ENCODE peak calls at places on chromosomes 13 and 19, in seven cellular contexts. One of them, this sample, is unnamed.

GRCh38 chr13:75196112-75196855 is 285.7 kb downstream of the TBC1D4 start:
- DNase-seq in bronchial epithelial cell: no peak
- DNase-seq in fibroblast of the aortic adventitia: no peak
- DNase-seq in OCI-LY7: no peak
- DNase-seq in lower leg skin: no peak
- DNase-seq in CD8-positive, alpha-beta T cell: no peak
- DNase-seq in fibroblast of lung: peak
- DNase-seq in this sample: no peak

GRCh38 chr19:18894254-18895037 is 1.5 kb downstream of the CERS1 start:
- DNase-seq in bronchial epithelial cell: no peak
- DNase-seq in fibroblast of the aortic adventitia: peak
- DNase-seq in OCI-LY7: no peak
- DNase-seq in lower leg skin: no peak
- DNase-seq in CD8-positive, alpha-beta T cell: no peak
- DNase-seq in fibroblast of lung: peak
- DNase-seq in this sample: no peak

GRCh38 chr13:99256709-99257108 is 1.5 kb downstream of the GPR18 start:
- DNase-seq in bronchial epithelial cell: no peak
- DNase-seq in fibroblast of the aortic adventitia: peak
- DNase-seq in OCI-LY7: peak
- DNase-seq in lower leg skin: no peak
- DNase-seq in CD8-positive, alpha-beta T cell: no peak
- DNase-seq in fibroblast of lung: peak
- DNase-seq in this sample: no peak

GRCh38 chr13:99687728-99688397 is 186.6 kb downstream of the TM9SF2 start:
- DNase-seq in bronchial epithelial cell: no peak
- DNase-seq in fibroblast of the aortic adventitia: no peak
- DNase-seq in OCI-LY7: no peak
- DNase-seq in lower leg skin: no peak
- DNase-seq in CD8-positive, alpha-beta T cell: no peak
- DNase-seq in fibroblast of lung: peak
- DNase-seq in this sample: no peak

GRCh38 chr13:91167706-91168459 is 179.6 kb upstream of the MIR17HG start:
- DNase-seq in bronchial epithelial cell: no peak
- DNase-seq in fibroblast of the aortic adventitia: no peak
- DNase-seq in OCI-LY7: no peak
- DNase-seq in lower leg skin: no peak
- DNase-seq in CD8-positive, alpha-beta T cell: no peak
- DNase-seq in fibroblast of lung: peak
- DNase-seq in this sample: no peak

GRCh38 chr19:13103961-13104847 is 1.5 kb upstream of the LYL1 start:
- DNase-seq in bronchial epithelial cell: no peak
- DNase-seq in fibroblast of the aortic adventitia: no peak
- DNase-seq in OCI-LY7: peak
- DNase-seq in lower leg skin: no peak
- DNase-seq in CD8-positive, alpha-beta T cell: peak
- DNase-seq in fibroblast of lung: no peak
- DNase-seq in this sample: no peak

GRCh38 chr19:35915508-35915907 is 7.4 kb upstream of the TYROBP start:
- DNase-seq in bronchial epithelial cell: no peak
- DNase-seq in fibroblast of the aortic adventitia: no peak
- DNase-seq in OCI-LY7: no peak
- DNase-seq in lower leg skin: no peak
- DNase-seq in CD8-positive, alpha-beta T cell: no peak
- DNase-seq in fibroblast of lung: no peak
- DNase-seq in this sample: no peak

GRCh38 chr19:7923295-7924191 is 2.4 kb downstream of the CTXN1 start:
- DNase-seq in bronchial epithelial cell: no peak
- DNase-seq in fibroblast of the aortic adventitia: no peak
- DNase-seq in OCI-LY7: no peak
- DNase-seq in lower leg skin: no peak
- DNase-seq in CD8-positive, alpha-beta T cell: no peak
- DNase-seq in fibroblast of lung: no peak
- DNase-seq in this sample: no peak

GRCh38 chr19:57171551-57172081 is 4.3 kb upstream of the DUXA start:
- DNase-seq in bronchial epithelial cell: no peak
- DNase-seq in fibroblast of the aortic adventitia: peak
- DNase-seq in OCI-LY7: no peak
- DNase-seq in lower leg skin: peak
- DNase-seq in CD8-positive, alpha-beta T cell: no peak
- DNase-seq in fibroblast of lung: peak
- DNase-seq in this sample: peak

GRCh38 chr19:6529937-6530384 is 865 bp upstream of the TNFSF9 start:
- DNase-seq in bronchial epithelial cell: no peak
- DNase-seq in fibroblast of the aortic adventitia: no peak
- DNase-seq in OCI-LY7: no peak
- DNase-seq in lower leg skin: no peak
- DNase-seq in CD8-positive, alpha-beta T cell: no peak
- DNase-seq in fibroblast of lung: no peak
- DNase-seq in this sample: no peak

GRCh38 chr19:6531956-6532243 is 1.1 kb downstream of the TNFSF9 start:
- DNase-seq in bronchial epithelial cell: no peak
- DNase-seq in fibroblast of the aortic adventitia: no peak
- DNase-seq in OCI-LY7: peak
- DNase-seq in lower leg skin: no peak
- DNase-seq in CD8-positive, alpha-beta T cell: no peak
- DNase-seq in fibroblast of lung: no peak
- DNase-seq in this sample: no peak

GRCh38 chr19:6532244-6532999 is 1.6 kb downstream of the TNFSF9 start:
- DNase-seq in bronchial epithelial cell: no peak
- DNase-seq in fibroblast of the aortic adventitia: no peak
- DNase-seq in OCI-LY7: peak
- DNase-seq in lower leg skin: no peak
- DNase-seq in CD8-positive, alpha-beta T cell: no peak
- DNase-seq in fibroblast of lung: no peak
- DNase-seq in this sample: peak

GRCh38 chr19:6530385-6531162 is at the start of gene TNFSF9:
- DNase-seq in bronchial epithelial cell: peak
- DNase-seq in fibroblast of the aortic adventitia: peak
- DNase-seq in OCI-LY7: peak
- DNase-seq in lower leg skin: peak
- DNase-seq in CD8-positive, alpha-beta T cell: peak
- DNase-seq in fibroblast of lung: peak
- DNase-seq in this sample: peak

GRCh38 chr19:6531163-6531955 is 533 bp downstream of the TNFSF9 start:
- DNase-seq in bronchial epithelial cell: no peak
- DNase-seq in fibroblast of the aortic adventitia: no peak
- DNase-seq in OCI-LY7: no peak
- DNase-seq in lower leg skin: no peak
- DNase-seq in CD8-positive, alpha-beta T cell: no peak
- DNase-seq in fibroblast of lung: no peak
- DNase-seq in this sample: no peak
- H3K4me3 ChIP-seq in bronchial epithelial cell: peak
- H3K4me3 ChIP-seq in fibroblast of the aortic adventitia: peak
- H3K4me3 ChIP-seq in OCI-LY7: peak
- H3K4me3 ChIP-seq in lower leg skin: peak
- H3K4me3 ChIP-seq in CD8-positive, alpha-beta T cell: peak
- H3K4me3 ChIP-seq in fibroblast of lung: peak
- H3K4me3 ChIP-seq in this sample: peak

GRCh38 chr13:41622545-41623429 is 165.4 kb downstream of the RGCC start:
- DNase-seq in bronchial epithelial cell: no peak
- DNase-seq in fibroblast of the aortic adventitia: peak
- DNase-seq in OCI-LY7: peak
- DNase-seq in lower leg skin: peak
- DNase-seq in CD8-positive, alpha-beta T cell: no peak
- DNase-seq in fibroblast of lung: peak
- DNase-seq in this sample: no peak
- H3K4me3 ChIP-seq in bronchial epithelial cell: no peak
- H3K4me3 ChIP-seq in fibroblast of the aortic adventitia: no peak
- H3K4me3 ChIP-seq in OCI-LY7: no peak
- H3K4me3 ChIP-seq in lower leg skin: no peak
- H3K4me3 ChIP-seq in CD8-positive, alpha-beta T cell: no peak
- H3K4me3 ChIP-seq in fibroblast of lung: no peak
- H3K4me3 ChIP-seq in this sample: no peak

DNA sequence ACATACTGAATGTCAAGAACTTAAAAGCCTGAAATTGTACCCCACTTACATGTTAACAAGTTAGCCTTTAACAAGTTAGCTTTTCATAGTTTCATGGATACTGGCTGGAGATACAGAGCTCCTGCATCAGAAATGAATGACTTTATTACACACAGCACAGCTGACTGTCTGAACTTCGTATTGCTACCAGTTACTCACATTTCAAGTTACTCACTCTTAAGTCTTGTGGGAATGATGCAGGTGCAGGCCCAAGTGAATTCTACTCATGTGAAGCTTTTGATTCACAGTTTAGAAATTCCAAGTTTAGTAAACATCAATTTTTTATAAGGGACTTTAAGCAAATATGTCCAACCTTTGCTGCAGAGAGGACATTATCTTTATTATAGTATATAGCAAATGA is 762.2 kb upstream of the PRR20A start:
- DNase-seq in bronchial epithelial cell: peak
- DNase-seq in fibroblast of the aortic adventitia: no peak
- DNase-seq in OCI-LY7: no peak
- DNase-seq in lower leg skin: no peak
- DNase-seq in CD8-positive, alpha-beta T cell: no peak
- DNase-seq in fibroblast of lung: no peak
- DNase-seq in this sample: peak
- H3K4me3 ChIP-seq in bronchial epithelial cell: no peak
- H3K4me3 ChIP-seq in fibroblast of the aortic adventitia: no peak
- H3K4me3 ChIP-seq in OCI-LY7: no peak
- H3K4me3 ChIP-seq in lower leg skin: no peak
- H3K4me3 ChIP-seq in CD8-positive, alpha-beta T cell: no peak
- H3K4me3 ChIP-seq in fibroblast of lung: no peak
- H3K4me3 ChIP-seq in this sample: no peak

GRCh38 chr13:21741396-21741795 is 70.5 kb downstream of the FGF9 start:
- DNase-seq in bronchial epithelial cell: no peak
- DNase-seq in fibroblast of the aortic adventitia: no peak
- DNase-seq in OCI-LY7: no peak
- DNase-seq in lower leg skin: no peak
- DNase-seq in CD8-positive, alpha-beta T cell: no peak
- DNase-seq in fibroblast of lung: no peak
- DNase-seq in this sample: no peak
- H3K4me3 ChIP-seq in bronchial epithelial cell: no peak
- H3K4me3 ChIP-seq in fibroblast of the aortic adventitia: no peak
- H3K4me3 ChIP-seq in OCI-LY7: no peak
- H3K4me3 ChIP-seq in lower leg skin: no peak
- H3K4me3 ChIP-seq in CD8-positive, alpha-beta T cell: no peak
- H3K4me3 ChIP-seq in fibroblast of lung: no peak
- H3K4me3 ChIP-seq in this sample: no peak

GRCh38 chr13:26029581-26030136 is 22.2 kb downstream of the SHISA2 start:
- DNase-seq in bronchial epithelial cell: no peak
- DNase-seq in fibroblast of the aortic adventitia: no peak
- DNase-seq in OCI-LY7: no peak
- DNase-seq in lower leg skin: no peak
- DNase-seq in CD8-positive, alpha-beta T cell: no peak
- DNase-seq in fibroblast of lung: no peak
- DNase-seq in this sample: no peak
- H3K4me3 ChIP-seq in bronchial epithelial cell: no peak
- H3K4me3 ChIP-seq in fibroblast of the aortic adventitia: no peak
- H3K4me3 ChIP-seq in OCI-LY7: no peak
- H3K4me3 ChIP-seq in lower leg skin: no peak
- H3K4me3 ChIP-seq in CD8-positive, alpha-beta T cell: no peak
- H3K4me3 ChIP-seq in fibroblast of lung: no peak
- H3K4me3 ChIP-seq in this sample: no peak

DNA sequence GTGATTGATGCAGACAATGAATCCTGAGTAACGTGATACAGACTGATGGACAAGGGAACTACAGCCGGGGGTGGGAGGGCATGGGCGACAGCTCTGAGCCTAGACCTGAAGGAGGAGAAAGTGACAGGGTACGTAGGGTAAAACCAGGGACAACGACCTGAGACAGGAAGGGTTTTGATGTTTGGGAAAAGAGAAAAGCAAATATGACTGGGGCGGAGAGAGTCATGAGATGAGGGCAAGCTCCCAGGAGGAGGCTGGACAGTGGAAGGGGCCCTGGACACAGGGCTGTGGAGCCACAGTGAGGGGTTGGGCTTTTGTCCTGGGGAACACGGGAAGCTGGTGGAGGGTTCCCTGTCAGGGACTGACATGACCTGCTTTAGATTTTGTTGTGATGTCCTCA is 34.2 kb downstream of the ZNF611 start:
- DNase-seq in bronchial epithelial cell: no peak
- DNase-seq in fibroblast of the aortic adventitia: no peak
- DNase-seq in OCI-LY7: no peak
- DNase-seq in lower leg skin: no peak
- DNase-seq in CD8-positive, alpha-beta T cell: no peak
- DNase-seq in fibroblast of lung: no peak
- DNase-seq in this sample: no peak
- H3K4me3 ChIP-seq in bronchial epithelial cell: no peak
- H3K4me3 ChIP-seq in fibroblast of the aortic adventitia: no peak
- H3K4me3 ChIP-seq in OCI-LY7: no peak
- H3K4me3 ChIP-seq in lower leg skin: no peak
- H3K4me3 ChIP-seq in CD8-positive, alpha-beta T cell: no peak
- H3K4me3 ChIP-seq in fibroblast of lung: no peak
- H3K4me3 ChIP-seq in this sample: no peak

DNA sequence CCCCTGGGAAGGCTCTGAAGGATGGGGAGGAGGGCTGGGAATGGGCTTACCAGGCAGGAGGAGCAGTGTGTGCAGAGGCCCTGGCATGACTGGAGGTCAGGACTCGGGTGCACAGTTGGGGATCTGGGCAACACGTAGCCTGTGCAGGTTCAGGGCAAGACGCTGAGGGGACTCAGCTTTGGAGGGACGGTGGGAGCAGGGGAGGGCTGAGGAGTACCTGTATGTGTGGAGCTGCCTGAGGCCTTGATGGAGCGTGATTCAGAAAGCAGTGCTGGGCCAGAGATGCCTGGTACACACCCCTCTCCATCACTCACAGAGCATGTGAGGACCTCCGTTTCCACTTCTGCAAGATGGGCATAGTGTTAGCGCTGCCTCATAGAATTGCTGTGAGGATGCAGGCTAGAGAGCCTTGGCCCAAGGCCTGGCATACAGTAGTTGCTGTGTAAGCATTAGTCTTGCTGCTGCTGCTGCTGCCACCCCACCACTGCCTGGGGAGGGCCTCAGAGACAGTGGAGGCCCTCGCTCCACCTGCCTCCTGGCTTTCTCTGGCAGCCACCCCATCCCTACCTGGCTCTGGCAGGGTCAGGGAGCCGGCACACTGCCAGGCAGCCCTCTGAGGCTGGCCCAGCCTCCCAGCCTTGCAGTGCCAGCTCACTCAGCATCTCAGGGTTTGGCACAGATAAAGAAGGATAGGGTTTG is 2.4 kb downstream of the PAK4 start:
- DNase-seq in bronchial epithelial cell: no peak
- DNase-seq in fibroblast of the aortic adventitia: no peak
- DNase-seq in OCI-LY7: no peak
- DNase-seq in lower leg skin: no peak
- DNase-seq in CD8-positive, alpha-beta T cell: no peak
- DNase-seq in fibroblast of lung: no peak
- DNase-seq in this sample: no peak
- H3K4me3 ChIP-seq in bronchial epithelial cell: no peak
- H3K4me3 ChIP-seq in fibroblast of the aortic adventitia: peak
- H3K4me3 ChIP-seq in OCI-LY7: no peak
- H3K4me3 ChIP-seq in lower leg skin: no peak
- H3K4me3 ChIP-seq in CD8-positive, alpha-beta T cell: no peak
- H3K4me3 ChIP-seq in fibroblast of lung: no peak
- H3K4me3 ChIP-seq in this sample: no peak

This sample was measured in epithelial cell of esophagus.